ENCODE peak calls at places on chromosomes 12 and 14, in seven cellular contexts. One of them, this sample, is unnamed.

GRCh38 chr14:65703996-65704395 is 291.5 kb downstream of the FUT8 start:
- DNase-seq in HepG2: no peak
- DNase-seq in SK-N-SH: no peak
- DNase-seq in HCT116: no peak
- DNase-seq in H1: no peak
- DNase-seq in GM12878: no peak
- DNase-seq in K562: no peak
- DNase-seq in this sample: no peak

GRCh38 chr12:62263956-62264355 is 3.8 kb downstream of the USP15 start:
- DNase-seq in HepG2: no peak
- DNase-seq in SK-N-SH: no peak
- DNase-seq in HCT116: no peak
- DNase-seq in H1: no peak
- DNase-seq in GM12878: no peak
- DNase-seq in K562: no peak
- DNase-seq in this sample: no peak

GRCh38 chr14:99548871-99549270 is 55.1 kb downstream of the CCDC85C start:
- DNase-seq in HepG2: no peak
- DNase-seq in SK-N-SH: no peak
- DNase-seq in HCT116: no peak
- DNase-seq in H1: no peak
- DNase-seq in GM12878: no peak
- DNase-seq in K562: no peak
- DNase-seq in this sample: no peak

GRCh38 chr12:50725011-50725899 is 38.6 kb upstream of the ATF1 start:
- DNase-seq in HepG2: no peak
- DNase-seq in SK-N-SH: no peak
- DNase-seq in HCT116: no peak
- DNase-seq in H1: no peak
- DNase-seq in GM12878: no peak
- DNase-seq in K562: no peak
- DNase-seq in this sample: no peak

GRCh38 chr12:95726903-95727302 is 63.7 kb downstream of the NTN4 start:
- DNase-seq in HepG2: no peak
- DNase-seq in SK-N-SH: no peak
- DNase-seq in HCT116: no peak
- DNase-seq in H1: no peak
- DNase-seq in GM12878: no peak
- DNase-seq in K562: no peak
- DNase-seq in this sample: no peak

GRCh38 chr12:3319723-3320492 is 171.1 kb upstream of the PRMT8 start:
- DNase-seq in HepG2: peak; percentile 23
- DNase-seq in SK-N-SH: no peak
- DNase-seq in HCT116: no peak
- DNase-seq in H1: no peak
- DNase-seq in GM12878: no peak
- DNase-seq in K562: peak; percentile 14
- DNase-seq in this sample: no peak

GRCh38 chr12:89060133-89060532 is 292.2 kb downstream of the DUSP6 start:
- DNase-seq in HepG2: no peak
- DNase-seq in SK-N-SH: no peak
- DNase-seq in HCT116: no peak
- DNase-seq in H1: no peak
- DNase-seq in GM12878: no peak
- DNase-seq in K562: no peak
- DNase-seq in this sample: no peak

GRCh38 chr12:81598205-81598604 is 160.9 kb downstream of the PPFIA2 start:
- DNase-seq in HepG2: no peak
- DNase-seq in SK-N-SH: peak; percentile 7
- DNase-seq in HCT116: no peak
- DNase-seq in H1: no peak
- DNase-seq in GM12878: no peak
- DNase-seq in K562: no peak
- DNase-seq in this sample: no peak

GRCh38 chr14:92348154-92348553 is 25.2 kb downstream of the SLC24A4 start:
- DNase-seq in HepG2: peak; percentile 84
- DNase-seq in SK-N-SH: no peak
- DNase-seq in HCT116: no peak
- DNase-seq in H1: no peak
- DNase-seq in GM12878: no peak
- DNase-seq in K562: no peak
- DNase-seq in this sample: no peak

GRCh38 chr12:132140501-132140900 is 3.6 kb downstream of the DDX51 start:
- DNase-seq in HepG2: no peak
- DNase-seq in SK-N-SH: no peak
- DNase-seq in HCT116: no peak
- DNase-seq in H1: no peak
- DNase-seq in GM12878: no peak
- DNase-seq in K562: no peak
- DNase-seq in this sample: no peak

GRCh38 chr14:54177861-54178591 is 218.8 kb upstream of the CDKN3 start:
- DNase-seq in HepG2: no peak
- DNase-seq in SK-N-SH: no peak
- DNase-seq in HCT116: no peak
- DNase-seq in H1: no peak
- DNase-seq in GM12878: no peak
- DNase-seq in K562: no peak
- DNase-seq in this sample: no peak

GRCh38 chr12:25328082-25328712 is 77.5 kb upstream of the KRAS start:
- DNase-seq in HepG2: peak; percentile 3
- DNase-seq in SK-N-SH: no peak
- DNase-seq in HCT116: no peak
- DNase-seq in H1: no peak
- DNase-seq in GM12878: no peak
- DNase-seq in K562: no peak
- DNase-seq in this sample: no peak

GRCh38 chr14:52735921-52736489 is 6.0 kb downstream of the STYX start:
- DNase-seq in HepG2: no peak
- DNase-seq in SK-N-SH: no peak
- DNase-seq in HCT116: no peak
- DNase-seq in H1: no peak
- DNase-seq in GM12878: no peak
- DNase-seq in K562: no peak
- DNase-seq in this sample: no peak

GRCh38 chr14:70887207-70888150 is 19.8 kb upstream of the PCNX1 start:
- DNase-seq in HepG2: no peak
- DNase-seq in SK-N-SH: no peak
- DNase-seq in HCT116: no peak
- DNase-seq in H1: no peak
- DNase-seq in GM12878: peak; percentile 71
- DNase-seq in K562: no peak
- DNase-seq in this sample: no peak

GRCh38 chr14:58077621-58078020 is 74.4 kb downstream of the ARMH4 start:
- DNase-seq in HepG2: no peak
- DNase-seq in SK-N-SH: no peak
- DNase-seq in HCT116: no peak
- DNase-seq in H1: no peak
- DNase-seq in GM12878: no peak
- DNase-seq in K562: no peak
- DNase-seq in this sample: no peak

GRCh38 chr14:101859916-101860315 is 98.4 kb downstream of the PPP2R5C start:
- DNase-seq in HepG2: no peak
- DNase-seq in SK-N-SH: no peak
- DNase-seq in HCT116: no peak
- DNase-seq in H1: no peak
- DNase-seq in GM12878: no peak
- DNase-seq in K562: no peak
- DNase-seq in this sample: no peak

GRCh38 chr12:70028918-70029317 is 203.9 kb downstream of the MYRFL start:
- DNase-seq in HepG2: no peak
- DNase-seq in SK-N-SH: no peak
- DNase-seq in HCT116: no peak
- DNase-seq in H1: no peak
- DNase-seq in GM12878: no peak
- DNase-seq in K562: no peak
- DNase-seq in this sample: no peak

GRCh38 chr14:73358187-73358586 is 100.2 kb downstream of the NUMB start:
- DNase-seq in HepG2: peak; percentile 6
- DNase-seq in SK-N-SH: no peak
- DNase-seq in HCT116: no peak
- DNase-seq in H1: no peak
- DNase-seq in GM12878: no peak
- DNase-seq in K562: no peak
- DNase-seq in this sample: no peak

GRCh38 chr14:72604133-72604532 is 289.8 kb downstream of the DPF3 start:
- DNase-seq in HepG2: no peak
- DNase-seq in SK-N-SH: no peak
- DNase-seq in HCT116: no peak
- DNase-seq in H1: no peak
- DNase-seq in GM12878: no peak
- DNase-seq in K562: no peak
- DNase-seq in this sample: no peak

GRCh38 chr14:95314609-95315008 is 5.1 kb downstream of the CLMN start:
- DNase-seq in HepG2: no peak
- DNase-seq in SK-N-SH: peak; percentile 27
- DNase-seq in HCT116: no peak
- DNase-seq in H1: no peak
- DNase-seq in GM12878: peak; percentile 45
- DNase-seq in K562: no peak
- DNase-seq in this sample: no peak

GRCh38 chr12:71541583-71541982 is 102.0 kb downstream of the LGR5 start:
- DNase-seq in HepG2: no peak
- DNase-seq in SK-N-SH: no peak
- DNase-seq in HCT116: no peak
- DNase-seq in H1: no peak
- DNase-seq in GM12878: no peak
- DNase-seq in K562: no peak
- DNase-seq in this sample: no peak

DNA sequence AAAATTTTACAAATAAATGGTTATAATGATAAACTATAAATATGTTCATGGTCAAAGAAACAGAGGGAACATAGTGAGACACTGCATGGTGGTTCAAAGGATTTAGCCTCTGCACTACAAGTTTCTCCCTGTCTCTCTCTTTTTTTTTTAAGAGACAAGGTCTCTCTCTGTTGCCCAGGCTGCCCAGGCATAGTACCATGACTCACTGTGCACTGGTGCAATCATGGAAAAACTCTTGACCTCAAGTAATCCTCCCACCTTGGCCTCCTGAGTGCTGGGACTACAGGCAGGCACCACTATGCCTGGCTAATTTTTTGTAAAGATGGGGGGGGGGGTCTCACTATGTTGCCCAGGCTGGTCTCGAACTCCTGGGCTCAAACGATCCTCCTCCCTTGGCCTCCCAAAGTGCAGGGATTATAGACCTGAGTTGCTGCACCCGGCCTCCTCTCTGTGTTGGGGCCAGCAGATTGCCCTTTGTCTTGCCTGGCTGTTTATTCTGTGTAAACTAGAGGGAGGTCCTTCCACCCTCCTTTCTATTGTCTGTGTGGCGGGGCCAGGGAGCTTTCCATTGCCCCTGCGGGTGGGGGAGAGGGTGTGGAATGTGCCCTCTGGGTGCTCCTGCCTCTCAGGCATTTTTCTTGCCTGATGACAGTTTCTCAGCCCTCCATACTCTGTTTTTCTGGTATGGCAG is 22.1 kb downstream of the MTHFD1 start:
- DNase-seq in HepG2: peak; percentile 67
- DNase-seq in SK-N-SH: no peak
- DNase-seq in HCT116: no peak
- DNase-seq in H1: no peak
- DNase-seq in GM12878: no peak
- DNase-seq in K562: no peak
- DNase-seq in this sample: no peak
- TF ChIP-seq SIN3A in HepG2: no peak
- TF ChIP-seq SIN3A in SK-N-SH: no peak
- TF ChIP-seq SIN3A in HCT116: no peak
- TF ChIP-seq SIN3A in H1: no peak
- TF ChIP-seq SIN3A in GM12878: no peak
- TF ChIP-seq SIN3A in K562: no peak
- TF ChIP-seq SIN3A in this sample: no peak

GRCh38 chr14:90060312-90060964 is 1.4 kb upstream of the KCNK13 start:
- DNase-seq in HepG2: peak; percentile 34
- DNase-seq in SK-N-SH: peak; percentile 92
- DNase-seq in HCT116: peak; percentile 59
- DNase-seq in H1: peak; percentile 85
- DNase-seq in GM12878: no peak
- DNase-seq in K562: peak; percentile 62
- DNase-seq in this sample: no peak
- TF ChIP-seq CTCF in HepG2: peak; percentile 79
- TF ChIP-seq CTCF in SK-N-SH: peak; percentile 55
- TF ChIP-seq CTCF in HCT116: peak; percentile 73
- TF ChIP-seq CTCF in H1: peak; percentile 56
- TF ChIP-seq CTCF in GM12878: peak; percentile 64
- TF ChIP-seq CTCF in K562: peak; percentile 60
- TF ChIP-seq CTCF in this sample: peak; percentile 77

DNA sequence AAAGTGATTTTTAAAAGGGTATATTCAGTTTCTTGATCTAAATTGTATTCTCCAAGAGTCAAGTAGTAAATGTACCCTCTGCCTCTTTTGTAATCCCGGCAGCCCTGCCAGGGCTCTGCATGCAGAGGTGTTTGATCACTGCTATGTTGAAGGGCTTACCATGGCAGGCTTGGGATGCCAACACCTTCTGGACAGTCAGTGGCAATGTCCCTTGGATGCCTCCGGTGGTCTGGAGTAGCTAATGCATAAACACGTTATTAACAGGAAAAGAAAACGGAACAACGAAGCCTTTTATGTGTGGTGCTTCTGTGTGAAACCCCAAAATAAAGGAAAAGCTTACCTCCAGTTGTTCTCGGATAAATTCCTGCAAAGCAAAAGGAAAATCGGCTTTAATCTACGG is 19.9 kb downstream of the EIF2B2 start:
- DNase-seq in HepG2: peak; percentile 40
- DNase-seq in SK-N-SH: peak; percentile 49
- DNase-seq in HCT116: no peak
- DNase-seq in H1: no peak
- DNase-seq in GM12878: no peak
- DNase-seq in K562: peak; percentile 25
- DNase-seq in this sample: no peak
- TF ChIP-seq SIN3A in HepG2: no peak
- TF ChIP-seq SIN3A in SK-N-SH: no peak
- TF ChIP-seq SIN3A in HCT116: no peak
- TF ChIP-seq SIN3A in H1: no peak
- TF ChIP-seq SIN3A in GM12878: no peak
- TF ChIP-seq SIN3A in K562: no peak
- TF ChIP-seq SIN3A in this sample: no peak

GRCh38 chr14:103729496-103730448 is 14.2 kb downstream of the ZFYVE21 start:
- DNase-seq in HepG2: no peak
- DNase-seq in SK-N-SH: no peak
- DNase-seq in HCT116: no peak
- DNase-seq in H1: no peak
- DNase-seq in GM12878: no peak
- DNase-seq in K562: no peak
- DNase-seq in this sample: no peak

GRCh38 chr14:103727313-103728000 is 11.8 kb downstream of the ZFYVE21 start:
- DNase-seq in HepG2: no peak
- DNase-seq in SK-N-SH: no peak
- DNase-seq in HCT116: no peak
- DNase-seq in H1: no peak
- DNase-seq in GM12878: no peak
- DNase-seq in K562: no peak
- DNase-seq in this sample: no peak

GRCh38 chr14:103730490-103731035 is 15.0 kb downstream of the ZFYVE21 start:
- DNase-seq in HepG2: no peak
- DNase-seq in SK-N-SH: peak; percentile 58
- DNase-seq in HCT116: no peak
- DNase-seq in H1: no peak
- DNase-seq in GM12878: no peak
- DNase-seq in K562: peak; percentile 44
- DNase-seq in this sample: no peak

GRCh38 chr14:103728141-103728540 is 12.5 kb downstream of the ZFYVE21 start:
- DNase-seq in HepG2: no peak
- DNase-seq in SK-N-SH: no peak
- DNase-seq in HCT116: no peak
- DNase-seq in H1: no peak
- DNase-seq in GM12878: no peak
- DNase-seq in K562: no peak
- DNase-seq in this sample: no peak

GRCh38 chr14:103728721-103729120 is 13.1 kb downstream of the ZFYVE21 start:
- DNase-seq in HepG2: no peak
- DNase-seq in SK-N-SH: no peak
- DNase-seq in HCT116: no peak
- DNase-seq in H1: no peak
- DNase-seq in GM12878: no peak
- DNase-seq in K562: no peak
- DNase-seq in this sample: no peak
- TF ChIP-seq CTCF in HepG2: no peak
- TF ChIP-seq CTCF in SK-N-SH: no peak
- TF ChIP-seq CTCF in HCT116: no peak
- TF ChIP-seq CTCF in H1: no peak
- TF ChIP-seq CTCF in GM12878: no peak
- TF ChIP-seq CTCF in K562: no peak
- TF ChIP-seq CTCF in this sample: no peak